ENCODE peak calls at places on chromosomes 5 and 9, in seven cellular contexts. D is GM23338, I is GM23248, J is SK-N-SH, B is hepatocyte, R is PC-3, P is OCI-LY7. Q is an unnamed sample.

GRCh38 chr9:127858041-127858512 is 3.6 kb upstream of the ENG start:
- DNase-seq in D (no peak), I (peak), J (peak), B (no peak), R (no peak), P (no peak), Q (no peak)

GRCh38 chr9:127983847-127984289 is 3.1 kb upstream of the EEIG1 start:
- DNase-seq in D (no peak), I (no peak), J (no peak), B (no peak), R (no peak), P (peak), Q (no peak)

GRCh38 chr9:110996436-110997224 is 41.6 kb downstream of the LPAR1 start:
- DNase-seq in D (no peak), I (peak), J (no peak), B (peak), R (no peak), P (no peak), Q (no peak)

GRCh38 chr5:159734366-159734765 is 181.9 kb upstream of the ADRA1B start:
- DNase-seq in D (no peak), I (no peak), J (no peak), B (no peak), R (no peak), P (no peak), Q (no peak)

GRCh38 chr5:154403776-154404387 is 41.9 kb upstream of the SAP30L start:
- DNase-seq in D (no peak), I (peak), J (no peak), B (no peak), R (no peak), P (no peak), Q (peak)

GRCh38 chr5:172274951-172275753 is 8.4 kb downstream of the UBTD2 start:
- DNase-seq in D (no peak), I (peak), J (no peak), B (no peak), R (no peak), P (no peak), Q (no peak)

GRCh38 chr9:116084497-116084896 is 69.1 kb upstream of the PAPPA start:
- DNase-seq in D (no peak), I (no peak), J (no peak), B (no peak), R (no peak), P (no peak), Q (no peak)

GRCh38 chr5:171483453-171484177 is 64.2 kb downstream of the FGF18 start:
- DNase-seq in D (no peak), I (peak), J (peak), B (no peak), R (no peak), P (no peak), Q (no peak)

GRCh38 chr5:172502969-172503368 is 48.6 kb upstream of the SH3PXD2B start:
- DNase-seq in D (peak), I (no peak), J (peak), B (no peak), R (peak), P (peak), Q (peak)

GRCh38 chr5:95219411-95219810 is 65.5 kb downstream of the MCTP1 start:
- DNase-seq in D (peak), I (no peak), J (no peak), B (no peak), R (no peak), P (no peak), Q (peak)

GRCh38 chr5:95081500-95082355 is 203.2 kb downstream of the MCTP1 start:
- DNase-seq in D (peak), I (peak), J (no peak), B (peak), R (peak), P (no peak), Q (peak)

GRCh38 chr5:43007246-43007910 is 32.7 kb downstream of the ANXA2R start:
- DNase-seq in D (peak), I (peak), J (peak), B (peak), R (peak), P (peak), Q (peak)

GRCh38 chr5:79111960-79112702 is 522 bp downstream of the BHMT start:
- DNase-seq in D (peak), I (peak), J (no peak), B (no peak), R (no peak), P (no peak), Q (peak)

GRCh38 chr5:179139111-179139935 is 79.2 kb downstream of the ZNF354C start:
- DNase-seq in D (no peak), I (no peak), J (no peak), B (no peak), R (no peak), P (no peak), Q (no peak)

GRCh38 chr5:55492449-55492848 is 42.3 kb downstream of the PLPP1 start:
- DNase-seq in D (peak), I (no peak), J (no peak), B (no peak), R (no peak), P (no peak), Q (no peak)

GRCh38 chr5:96683392-96683791 is 21.2 kb downstream of the CAST start:
- DNase-seq in D (no peak), I (no peak), J (no peak), B (no peak), R (no peak), P (no peak), Q (no peak)

GRCh38 chr9:82130331-82131042 is 141.9 kb downstream of the SPATA31D1 start:
- DNase-seq in D (no peak), I (no peak), J (no peak), B (no peak), R (no peak), P (no peak), Q (no peak)

GRCh38 chr9:26955222-26955903 is 849 bp upstream of the IFT74 start:
- DNase-seq in D (no peak), I (peak), J (no peak), B (no peak), R (no peak), P (peak), Q (peak)

GRCh38 chr9:81132318-81132717 is 557.0 kb downstream of the TLE1 start:
- DNase-seq in D (no peak), I (no peak), J (no peak), B (no peak), R (peak), P (no peak), Q (no peak)

GRCh38 chr5:145473032-145473642 is 362.0 kb downstream of the PRELID2 start:
- DNase-seq in D (no peak), I (peak), J (no peak), B (no peak), R (no peak), P (no peak), Q (no peak)

GRCh38 chr5:179755022-179755421 is 22.4 kb downstream of the MAML1 start:
- DNase-seq in D (peak), I (no peak), J (no peak), B (peak), R (no peak), P (no peak), Q (no peak)

GRCh38 chr9:114072181-114073140 is 5.6 kb downstream of the AMBP start:
- DNase-seq in D (peak), I (peak), J (no peak), B (no peak), R (no peak), P (no peak), Q (peak)
- TF ChIP-seq EZH2phosphoT487 in D (no peak), I (no peak), J (no peak), B (no peak), R (no peak), P (no peak), Q (no peak)

DNA sequence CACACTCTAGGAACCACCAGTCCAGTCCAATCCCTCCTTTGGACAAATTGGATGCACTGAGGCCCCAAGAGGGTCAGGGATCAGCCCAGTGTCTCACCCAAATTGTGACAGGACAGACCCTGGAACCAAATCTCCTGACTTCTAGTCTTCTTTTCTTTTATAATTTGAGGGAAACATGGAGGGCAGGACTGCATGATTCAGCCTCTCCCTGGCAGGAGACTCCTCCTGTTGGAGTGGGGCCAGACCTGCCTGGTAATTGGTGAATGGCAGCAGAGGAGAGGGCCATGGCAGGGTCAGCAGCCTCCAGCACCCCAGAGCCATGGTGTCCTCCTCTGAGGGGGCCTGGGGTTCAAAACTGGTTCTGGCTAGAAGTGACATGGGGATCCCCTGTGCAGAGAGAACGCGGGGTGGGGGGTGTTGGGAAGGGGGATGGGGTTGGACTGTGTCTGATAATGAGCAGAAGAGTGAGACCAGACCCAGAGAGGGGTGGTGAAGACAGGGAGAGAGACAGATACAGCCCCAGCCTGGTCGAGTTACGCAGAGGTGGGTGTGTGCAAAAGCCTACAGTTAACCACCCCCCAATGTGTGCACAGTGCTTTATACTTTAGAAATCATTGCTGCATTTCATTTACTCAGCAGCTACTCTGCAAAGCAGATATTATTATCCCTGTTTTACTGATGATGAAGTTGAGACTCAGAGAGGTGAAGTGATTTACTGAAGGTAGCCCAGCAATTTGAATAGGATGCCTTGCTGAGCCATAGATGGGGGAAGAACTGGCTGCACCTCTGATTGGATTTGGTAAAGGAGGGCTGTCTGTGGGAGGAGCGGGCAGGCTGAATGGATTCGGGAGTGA is 3.8 kb upstream of the SYNPO start:
- DNase-seq in D (no peak), I (peak), J (peak), B (peak), R (peak), P (no peak), Q (no peak)
- H2AFZ ChIP-seq in D (no peak), I (no peak), J (peak), B (no peak), R (peak), P (no peak), Q (no peak)

GRCh38 chr9:84300271-84300670 is 40.3 kb downstream of the SLC28A3 start:
- DNase-seq in D (peak), I (peak), J (no peak), B (no peak), R (no peak), P (no peak), Q (no peak)
- TF ChIP-seq EZH2phosphoT487 in D (no peak), I (no peak), J (no peak), B (no peak), R (no peak), P (no peak), Q (no peak)

GRCh38 chr5:123119334-123119986 is 30.4 kb downstream of the PRDM6 start:
- DNase-seq in D (peak), I (peak), J (no peak), B (peak), R (no peak), P (peak), Q (peak)
- H2AFZ ChIP-seq in D (no peak), I (peak), J (peak), B (no peak), R (no peak), P (no peak), Q (no peak)

GRCh38 chr9:108053555-108054061 is 564.0 kb upstream of the KLF4 start:
- DNase-seq in D (peak), I (peak), J (no peak), B (peak), R (no peak), P (no peak), Q (peak)
- TF ChIP-seq EZH2phosphoT487 in D (no peak), I (no peak), J (no peak), B (no peak), R (no peak), P (no peak), Q (no peak)

GRCh38 chr9:12696931-12697622 is 3.9 kb downstream of the TYRP1 start:
- DNase-seq in D (no peak), I (no peak), J (no peak), B (no peak), R (no peak), P (no peak), Q (no peak)
- H2AFZ ChIP-seq in D (no peak), I (no peak), J (no peak), B (no peak), R (no peak), P (no peak), Q (no peak)

GRCh38 chr5:73591698-73592501 is 26.4 kb downstream of the UTP15 start:
- DNase-seq in D (no peak), I (peak), J (peak), B (peak), R (peak), P (no peak), Q (no peak)

GRCh38 chr5:73591102-73591695 is 25.7 kb downstream of the UTP15 start:
- DNase-seq in D (peak), I (peak), J (peak), B (peak), R (peak), P (peak), Q (peak)

GRCh38 chr5:73599378-73599777 is 26.6 kb upstream of the ARHGEF28 start:
- DNase-seq in D (no peak), I (no peak), J (no peak), B (no peak), R (no peak), P (no peak), Q (no peak)

GRCh38 chr5:73592546-73592945 is 27.0 kb downstream of the UTP15 start:
- DNase-seq in D (no peak), I (peak), J (no peak), B (no peak), R (peak), P (no peak), Q (no peak)

GRCh38 chr5:73596705-73597328 is 29.2 kb upstream of the ARHGEF28 start:
- DNase-seq in D (peak), I (peak), J (peak), B (peak), R (peak), P (peak), Q (peak)
- TF ChIP-seq EZH2phosphoT487 in D (no peak), I (no peak), J (no peak), B (no peak), R (no peak), P (no peak), Q (no peak)

Q was measured in neural progenitor cell.